ENCODE peak calls at places on chromosome 4, in ten cellular contexts. R, C, G, M, D, F, K, P, I and H are unnamed samples.

GRCh38 chr4:152605641-152606304 is 69.9 kb upstream of the FBXW7 start:
- DNase-seq in D (peak), I (no peak), K (no peak), R (peak), C (no peak), G (no peak), P (peak), F (no peak), M (no peak), H (no peak)

GRCh38 chr4:96092151-96092705 is 252.3 kb downstream of the PDHA2 start:
- DNase-seq in D (no peak), P (no peak), R (no peak), M (no peak), G (no peak), K (no peak), I (no peak), F (no peak), C (no peak), H (no peak)

GRCh38 chr4:5753766-5754528 is 42.9 kb downstream of the EVC start:
- DNase-seq in G (no peak), K (no peak), F (no peak), P (peak), I (no peak), C (no peak), R (peak), M (no peak), D (peak), H (peak)

GRCh38 chr4:84937381-84937977 is 29.0 kb downstream of the WDFY3 start:
- DNase-seq in R (no peak), P (no peak), I (no peak), G (no peak), D (peak), F (no peak), C (no peak), K (no peak), M (no peak), H (no peak)

GRCh38 chr4:152310223-152310622 is 225.7 kb downstream of the FBXW7 start:
- DNase-seq in D (no peak), M (peak), P (peak), F (no peak), I (no peak), K (no peak), C (no peak), G (no peak), R (peak), H (peak)

GRCh38 chr4:117324851-117325491 is 239.6 kb upstream of the TRAM1L1 start:
- DNase-seq in I (no peak), D (no peak), K (no peak), P (peak), M (no peak), G (no peak), F (no peak), C (no peak), R (peak), H (peak)

GRCh38 chr4:170723171-170723570 is 633.4 kb upstream of the AADAT start:
- DNase-seq in C (no peak), D (no peak), P (no peak), G (no peak), R (no peak), F (no peak), K (no peak), I (no peak), M (no peak), H (no peak)

GRCh38 chr4:15396157-15396800 is 31.6 kb upstream of the C1QTNF7 start:
- DNase-seq in K (no peak), D (peak), I (peak), P (peak), M (peak), G (peak), R (peak), F (peak), C (no peak), H (no peak)

GRCh38 chr4:150337709-150338108 is 244.2 kb upstream of the MAB21L2 start:
- DNase-seq in F (no peak), P (no peak), K (no peak), C (no peak), R (peak), G (no peak), D (no peak), M (no peak), I (no peak), H (no peak)

GRCh38 chr4:150149381-150149780 is 71.1 kb downstream of the DCLK2 start:
- DNase-seq in F (no peak), C (no peak), R (peak), G (no peak), M (no peak), D (no peak), P (no peak), K (no peak), I (no peak), H (no peak)

GRCh38 chr4:43837604-43838003 is 611.0 kb downstream of the KCTD8 start:
- DNase-seq in K (no peak), R (no peak), I (no peak), M (no peak), G (no peak), P (no peak), C (no peak), F (no peak), D (no peak), H (no peak)

GRCh38 chr4:87240341-87240740 is 19.9 kb upstream of the KLHL8 start:
- DNase-seq in K (no peak), D (peak), M (no peak), R (no peak), G (no peak), P (peak), I (no peak), C (no peak), F (no peak), H (no peak)

GRCh38 chr4:97691111-97691605 is 452.1 kb downstream of the STPG2 start:
- DNase-seq in P (no peak), F (no peak), G (no peak), K (no peak), D (no peak), I (no peak), R (no peak), C (no peak), M (no peak), H (no peak)

GRCh38 chr4:104868942-104869341 is 277.7 kb upstream of the TET2 start:
- DNase-seq in K (no peak), F (no peak), M (no peak), P (no peak), R (no peak), D (no peak), G (no peak), C (no peak), I (no peak), H (no peak)

GRCh38 chr4:109730294-109731051 is 603 bp upstream of the PLA2G12A start:
- DNase-seq in P (peak), D (peak), K (peak), I (no peak), R (peak), G (no peak), M (peak), F (no peak), C (no peak), H (no peak)

GRCh38 chr4:476501-476900 is 22.5 kb downstream of the ZNF721 start:
- DNase-seq in I (no peak), M (no peak), R (peak), D (no peak), C (no peak), G (no peak), F (no peak), K (no peak), P (no peak), H (peak)

GRCh38 chr4:25977397-25978170 is 63.6 kb downstream of the SMIM20 start:
- DNase-seq in P (no peak), K (no peak), C (no peak), M (no peak), I (no peak), D (no peak), R (no peak), F (no peak), G (no peak), H (no peak)

GRCh38 chr4:22508376-22508775 is 7.5 kb downstream of the ADGRA3 start:
- DNase-seq in C (no peak), K (no peak), F (no peak), I (no peak), R (peak), G (no peak), M (no peak), P (no peak), D (no peak), H (no peak)

GRCh38 chr4:183503497-183504063 is 1.3 kb upstream of the ING2 start:
- DNase-seq in M (no peak), G (no peak), R (no peak), P (peak), I (no peak), C (no peak), D (no peak), F (no peak), K (no peak), H (no peak)

GRCh38 chr4:168900080-168900479 is 110.0 kb downstream of the CBR4 start:
- DNase-seq in F (no peak), P (no peak), C (no peak), M (no peak), G (no peak), K (peak), D (no peak), I (no peak), R (no peak), H (no peak)

GRCh38 chr4:6393544-6394475 is 78.6 kb downstream of the PPP2R2C start:
- DNase-seq in F (no peak), C (no peak), I (no peak), K (no peak), P (no peak), G (no peak), R (no peak), M (no peak), D (no peak), H (no peak)